ENCODE peak calls at places on chromosome 14, in ten cellular contexts. One of them, this sample, is unnamed.

GRCh38 chr14:69344171-69344570 is 53.9 kb downstream of the ERH start:
- DNase-seq in D721Med: no peak
- DNase-seq in left cardiac atrium: no peak
- DNase-seq in aorta: no peak
- DNase-seq in CD8-positive, alpha-beta T cell: no peak
- DNase-seq in right cardiac atrium: no peak
- DNase-seq in RWPE1: no peak
- DNase-seq in amygdala: no peak
- DNase-seq in colonic mucosa: no peak
- DNase-seq in NCI-H2081: no peak
- DNase-seq in this sample: no peak

GRCh38 chr14:57493467-57494181 is at the start of gene CCDC198:
- DNase-seq in RWPE1: no peak
- DNase-seq in amygdala: no peak
- DNase-seq in left cardiac atrium: no peak
- DNase-seq in CD8-positive, alpha-beta T cell: no peak
- DNase-seq in D721Med: no peak
- DNase-seq in aorta: no peak
- DNase-seq in right cardiac atrium: no peak
- DNase-seq in colonic mucosa: no peak
- DNase-seq in NCI-H2081: no peak
- DNase-seq in this sample: no peak

GRCh38 chr14:75297417-75298040 is 18.9 kb downstream of the FOS start:
- DNase-seq in right cardiac atrium: no peak
- DNase-seq in NCI-H2081: no peak
- DNase-seq in amygdala: no peak
- DNase-seq in RWPE1: no peak
- DNase-seq in D721Med: no peak
- DNase-seq in aorta: no peak
- DNase-seq in colonic mucosa: no peak
- DNase-seq in left cardiac atrium: no peak
- DNase-seq in CD8-positive, alpha-beta T cell: no peak
- DNase-seq in this sample: no peak

GRCh38 chr14:95741051-95741490 is 27.1 kb upstream of the TCL1A start:
- DNase-seq in amygdala: no peak
- DNase-seq in left cardiac atrium: no peak
- DNase-seq in D721Med: no peak
- DNase-seq in CD8-positive, alpha-beta T cell: no peak
- DNase-seq in colonic mucosa: no peak
- DNase-seq in NCI-H2081: no peak
- DNase-seq in aorta: no peak
- DNase-seq in right cardiac atrium: no peak
- DNase-seq in RWPE1: peak; percentile 69
- DNase-seq in this sample: no peak

GRCh38 chr14:61460853-61461611 is 139.7 kb downstream of the PRKCH start:
- DNase-seq in aorta: no peak
- DNase-seq in amygdala: no peak
- DNase-seq in D721Med: no peak
- DNase-seq in NCI-H2081: no peak
- DNase-seq in CD8-positive, alpha-beta T cell: no peak
- DNase-seq in colonic mucosa: no peak
- DNase-seq in right cardiac atrium: no peak
- DNase-seq in RWPE1: peak; percentile 83
- DNase-seq in left cardiac atrium: no peak
- DNase-seq in this sample: no peak

GRCh38 chr14:64405295-64405694 is 17.1 kb downstream of the MTHFD1 start:
- DNase-seq in left cardiac atrium: no peak
- DNase-seq in aorta: no peak
- DNase-seq in right cardiac atrium: no peak
- DNase-seq in CD8-positive, alpha-beta T cell: no peak
- DNase-seq in colonic mucosa: no peak
- DNase-seq in NCI-H2081: no peak
- DNase-seq in RWPE1: no peak
- DNase-seq in D721Med: no peak
- DNase-seq in amygdala: no peak
- DNase-seq in this sample: no peak

GRCh38 chr14:106883218-106883692 is 1356.9 kb downstream of the TMEM121 start:
- DNase-seq in RWPE1: no peak
- DNase-seq in aorta: peak; percentile 53
- DNase-seq in CD8-positive, alpha-beta T cell: no peak
- DNase-seq in right cardiac atrium: peak; percentile 74
- DNase-seq in colonic mucosa: no peak
- DNase-seq in left cardiac atrium: peak; percentile 43
- DNase-seq in NCI-H2081: no peak
- DNase-seq in D721Med: no peak
- DNase-seq in amygdala: no peak
- DNase-seq in this sample: no peak

GRCh38 chr14:104037903-104038302 is 47.6 kb upstream of the ASPG start:
- DNase-seq in left cardiac atrium: no peak
- DNase-seq in CD8-positive, alpha-beta T cell: no peak
- DNase-seq in NCI-H2081: no peak
- DNase-seq in RWPE1: no peak
- DNase-seq in colonic mucosa: no peak
- DNase-seq in aorta: no peak
- DNase-seq in amygdala: no peak
- DNase-seq in right cardiac atrium: no peak
- DNase-seq in D721Med: no peak
- DNase-seq in this sample: no peak

GRCh38 chr14:37150414-37150813 is 22.0 kb downstream of the SLC25A21 start:
- DNase-seq in NCI-H2081: peak; percentile 45
- DNase-seq in right cardiac atrium: no peak
- DNase-seq in colonic mucosa: no peak
- DNase-seq in RWPE1: peak; percentile 50
- DNase-seq in aorta: no peak
- DNase-seq in CD8-positive, alpha-beta T cell: no peak
- DNase-seq in D721Med: no peak
- DNase-seq in amygdala: no peak
- DNase-seq in left cardiac atrium: no peak
- DNase-seq in this sample: no peak

GRCh38 chr14:77475432-77476115 is 17.7 kb downstream of the AHSA1 start:
- DNase-seq in CD8-positive, alpha-beta T cell: no peak
- DNase-seq in colonic mucosa: no peak
- DNase-seq in RWPE1: no peak
- DNase-seq in NCI-H2081: no peak
- DNase-seq in aorta: no peak
- DNase-seq in D721Med: peak; percentile 8
- DNase-seq in amygdala: no peak
- DNase-seq in right cardiac atrium: no peak
- DNase-seq in left cardiac atrium: no peak
- DNase-seq in this sample: no peak